ENCODE peak calls at places on chromosomes 16 and 17, in nine cellular contexts. R, Q, M, H, U, P, K, V and Z are unnamed samples.

GRCh38 chr17:79630120-79630519 is 19.3 kb upstream of the RBFOX3 start:
- DNase-seq in M (no peak), Q (no peak), V (no peak), U (no peak), H (no peak), P (peak), R (no peak), K (no peak), Z (no peak)

GRCh38 chr17:32350662-32351418 is 883 bp downstream of the ZNF207 start:
- DNase-seq in H (no peak), P (no peak), V (peak), U (peak), R (no peak), Q (no peak), K (no peak), M (peak), Z (no peak)

GRCh38 chr17:6276711-6277110 is 158.2 kb downstream of the AIPL1 start:
- DNase-seq in V (no peak), K (no peak), U (no peak), M (no peak), Q (no peak), P (no peak), R (no peak), H (no peak), Z (no peak)

GRCh38 chr16:85899444-85899843 is 482 bp downstream of the IRF8 start:
- DNase-seq in H (no peak), V (no peak), Q (no peak), U (no peak), M (no peak), P (no peak), R (no peak), K (no peak), Z (no peak)

GRCh38 chr17:10292057-10292931 is 80.5 kb downstream of the MYH13 start:
- DNase-seq in R (no peak), H (peak), P (peak), U (peak), K (no peak), V (peak), Q (no peak), M (no peak), Z (no peak)

GRCh38 chr17:40107266-40107980 is 7.0 kb upstream of the NR1D1 start:
- DNase-seq in R (no peak), Q (no peak), P (peak), K (no peak), H (no peak), M (peak), U (no peak), V (no peak), Z (no peak)

GRCh38 chr16:5791011-5791410 is 693.4 kb upstream of the EEF2KMT start:
- DNase-seq in U (no peak), Q (no peak), R (no peak), K (no peak), H (no peak), V (no peak), P (no peak), M (no peak), Z (no peak)

GRCh38 chr17:82370471-82371332 is 863 bp upstream of the UTS2R start:
- DNase-seq in H (no peak), V (no peak), R (no peak), U (no peak), Q (no peak), M (no peak), P (no peak), K (no peak), Z (no peak)

GRCh38 chr17:78748730-78749317 is 33.2 kb downstream of the CYTH1 start:
- DNase-seq in U (peak), Q (no peak), V (peak), M (peak), K (peak), P (peak), H (peak), R (peak), Z (peak)

GRCh38 chr16:2786826-2787151 is 571 bp downstream of the PRSS33 start:
- DNase-seq in Q (no peak), H (no peak), K (no peak), M (no peak), R (no peak), U (no peak), V (no peak), P (no peak), Z (no peak)

GRCh38 chr17:34840758-34841157 is 120.5 kb downstream of the CCT6B start:
- DNase-seq in M (no peak), R (no peak), H (no peak), Q (no peak), V (no peak), P (no peak), K (no peak), U (no peak), Z (no peak)

GRCh38 chr17:70102531-70102930 is 27.5 kb downstream of the KCNJ16 start:
- DNase-seq in Q (no peak), P (no peak), R (no peak), M (no peak), H (no peak), U (no peak), V (no peak), K (no peak), Z (no peak)

GRCh38 chr16:27369806-27370205 is 32.2 kb upstream of the IL21R start:
- DNase-seq in V (no peak), K (no peak), P (no peak), U (peak), R (no peak), M (peak), Q (no peak), H (no peak), Z (no peak)

GRCh38 chr16:89575247-89576172 is at the start of gene CPNE7:
- DNase-seq in V (no peak), R (no peak), K (no peak), U (no peak), Q (no peak), M (no peak), H (no peak), P (no peak), Z (peak)

GRCh38 chr17:66829883-66830282 is 5.0 kb upstream of the CACNG5 start:
- DNase-seq in R (no peak), M (no peak), P (no peak), V (peak), H (no peak), K (no peak), Q (no peak), U (no peak), Z (no peak)

GRCh38 chr16:57728336-57729181 is 7.0 kb upstream of the KATNB1 start:
- DNase-seq in K (no peak), Q (no peak), U (no peak), M (no peak), R (no peak), H (no peak), P (no peak), V (no peak), Z (no peak)

GRCh38 chr16:30907064-30907463 is 10.7 kb downstream of the CTF1 start:
- DNase-seq in V (no peak), K (no peak), U (no peak), R (no peak), H (no peak), Q (no peak), M (no peak), P (no peak), Z (no peak)

GRCh38 chr17:61002316-61002736 is 324.7 kb downstream of the BCAS3 start:
- DNase-seq in M (no peak), U (peak), P (no peak), R (no peak), Q (no peak), K (no peak), V (no peak), H (no peak), Z (no peak)

DNA sequence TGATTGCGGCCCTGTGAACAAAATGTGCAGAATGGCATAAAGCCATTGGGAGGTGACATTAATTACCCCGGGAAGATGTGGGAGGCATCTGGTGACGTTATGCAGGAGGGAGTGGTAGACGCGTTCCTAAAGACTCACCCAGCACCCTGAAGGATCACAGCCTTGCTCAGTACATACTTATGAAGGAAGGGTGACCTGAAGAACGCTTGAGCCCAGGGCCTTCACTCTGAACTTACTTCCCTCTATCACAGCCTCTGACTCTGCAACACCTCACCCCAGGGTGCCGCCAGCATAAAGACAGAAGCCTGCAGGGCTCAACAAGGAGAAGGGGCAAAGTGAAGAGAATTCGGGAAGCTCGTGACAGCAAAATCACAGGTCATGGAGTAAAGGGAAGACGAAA is 9.4 kb downstream of the MFSD6L start:
- DNase-seq in V (no peak), M (no peak), P (no peak), K (no peak), U (no peak), H (no peak), Q (peak), R (no peak), Z (no peak)
- TF ChIP-seq POLR2A in V (no peak), M (no peak), P (no peak), K (no peak), U (no peak), H (no peak), Q (no peak), R (no peak), Z (no peak)

GRCh38 chr16:20743591-20743990 is 2.0 kb upstream of the THUMPD1 start:
- DNase-seq in U (no peak), V (no peak), P (no peak), K (no peak), H (no peak), M (no peak), R (no peak), Q (no peak), Z (no peak)

GRCh38 chr16:20740007-20740883 is 1.4 kb downstream of the THUMPD1 start:
- DNase-seq in P (peak), U (no peak), K (peak), V (peak), M (no peak), R (no peak), H (no peak), Q (peak), Z (no peak)

GRCh38 chr16:20744922-20745440 is 3.4 kb upstream of the THUMPD1 start:
- DNase-seq in V (no peak), Q (peak), R (no peak), K (no peak), U (no peak), M (no peak), P (no peak), H (no peak), Z (no peak)

GRCh38 chr16:20740901-20741491 is 622 bp downstream of the THUMPD1 start:
- DNase-seq in K (peak), Q (peak), M (peak), P (peak), U (peak), R (peak), V (peak), H (peak), Z (peak)

DNA sequence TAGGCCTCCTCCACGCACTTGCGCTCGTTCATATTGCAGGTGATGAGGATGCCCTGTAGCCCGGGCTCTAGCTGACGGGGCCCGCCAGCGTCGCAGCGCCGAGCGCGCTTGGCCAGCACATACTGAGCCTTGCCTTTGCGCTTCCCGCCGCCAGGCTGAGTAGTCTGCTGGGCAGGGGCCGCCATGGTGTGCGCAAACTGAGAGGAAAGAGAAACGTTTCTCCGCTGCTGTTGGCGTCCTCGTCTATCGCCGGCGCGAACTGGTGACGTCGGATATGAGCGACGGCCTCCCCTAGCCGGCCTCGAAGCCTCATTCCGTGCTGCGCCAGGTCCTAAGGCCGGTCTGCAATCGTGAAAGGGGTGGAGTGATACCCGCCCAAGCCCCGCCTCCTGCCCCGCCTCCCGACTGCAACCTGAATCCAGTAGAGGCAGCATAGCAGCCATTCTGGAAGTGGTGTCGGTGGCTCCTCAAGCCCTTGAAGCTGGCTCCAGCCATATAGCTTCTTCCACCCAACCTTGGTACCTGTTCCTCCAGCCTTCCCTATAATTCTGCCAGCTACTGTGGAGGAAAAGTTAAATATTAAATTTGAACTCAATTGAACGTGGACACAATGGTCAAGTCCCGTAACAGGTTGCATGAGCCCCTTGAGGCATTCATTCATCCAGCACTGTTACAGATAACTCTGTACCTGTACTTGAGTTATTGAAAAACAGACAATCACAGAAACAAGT is at the start of gene THUMPD1:
- DNase-seq in U (peak), M (peak), V (peak), P (peak), H (peak), K (peak), Q (peak), R (peak), Z (peak)
- TF ChIP-seq POLR2A in U (peak), M (peak), V (peak), P (peak), H (no peak), K (peak), Q (peak), R (peak), Z (peak)

GRCh38 chr16:9092963-9093477 is 1.6 kb downstream of the HAPSTR1 start:
- DNase-seq in U (no peak), H (peak), V (peak), R (no peak), K (peak), P (peak), Q (no peak), M (peak), Z (no peak)
- TF ChIP-seq POLR2A in U (no peak), H (no peak), V (peak), R (no peak), K (no peak), P (no peak), Q (no peak), M (no peak), Z (no peak)

DNA sequence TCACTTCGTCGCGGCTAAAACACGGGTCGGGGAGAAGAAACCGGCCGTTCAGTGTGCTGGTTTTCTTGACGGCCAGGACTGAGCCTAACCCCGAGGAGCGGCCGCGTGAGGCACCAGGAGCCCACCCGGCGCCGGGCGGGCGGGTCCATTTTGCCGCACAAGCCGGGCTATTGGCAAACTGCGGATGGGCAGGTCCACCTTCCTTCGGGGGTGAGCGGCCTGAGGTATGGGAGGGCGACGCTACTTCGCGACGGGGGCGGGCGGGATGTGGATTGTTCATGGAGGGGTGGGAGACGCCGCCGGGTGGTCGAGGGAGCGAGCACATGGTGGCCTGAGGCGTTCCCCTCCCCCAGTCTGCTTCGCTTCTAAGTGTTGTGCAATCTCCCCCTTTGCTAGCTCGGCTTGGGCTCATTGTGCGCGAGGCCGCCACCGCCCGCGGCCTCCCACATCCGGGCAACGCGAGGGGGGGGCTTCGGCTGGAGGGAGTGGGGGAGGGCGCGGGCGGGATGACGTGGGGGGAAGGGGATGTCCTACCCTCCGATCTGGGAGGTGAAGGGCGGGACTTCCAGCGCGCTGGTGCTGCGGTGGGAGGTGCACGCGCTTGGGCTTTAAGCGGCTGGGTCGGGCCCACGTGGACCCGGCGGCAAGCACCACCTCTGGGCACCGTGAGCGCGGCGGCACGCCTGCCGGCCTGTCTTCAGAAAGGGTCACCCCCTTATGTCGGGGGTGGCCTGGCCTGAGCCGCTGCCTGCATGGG is 5.9 kb upstream of the CD68 start:
- DNase-seq in Q (peak), M (peak), K (peak), R (peak), H (peak), U (peak), V (peak), P (peak), Z (peak)
- TF ChIP-seq POLR2A in Q (no peak), M (no peak), K (peak), R (peak), H (no peak), U (peak), V (no peak), P (peak), Z (peak)